ENCODE peak calls at places on chromosomes 16 and 17, in eight cellular contexts. One of them, this sample, is unnamed.

GRCh38 chr16:30186782-30187555 is 3.6 kb downstream of the CORO1A start:
- DNase-seq in cardiac muscle cell: peak
- DNase-seq in left ventricle myocardium inferior: peak
- DNase-seq in lower leg skin: peak
- DNase-seq in sigmoid colon: peak
- DNase-seq in prostate gland: peak
- DNase-seq in astrocyte of the spinal cord: no peak
- DNase-seq in BJ: no peak
- DNase-seq in this sample: peak

GRCh38 chr16:9419161-9419560 is 327.7 kb downstream of the HAPSTR1 start:
- DNase-seq in lower leg skin: no peak
- DNase-seq in prostate gland: no peak
- DNase-seq in sigmoid colon: no peak
- DNase-seq in astrocyte of the spinal cord: no peak
- DNase-seq in cardiac muscle cell: no peak
- DNase-seq in left ventricle myocardium inferior: no peak
- DNase-seq in BJ: no peak
- DNase-seq in this sample: no peak

GRCh38 chr17:45341389-45342158 is 24.8 kb upstream of the MAP3K14 start:
- DNase-seq in lower leg skin: peak
- DNase-seq in sigmoid colon: peak
- DNase-seq in astrocyte of the spinal cord: peak
- DNase-seq in prostate gland: no peak
- DNase-seq in BJ: peak
- DNase-seq in left ventricle myocardium inferior: peak
- DNase-seq in cardiac muscle cell: peak
- DNase-seq in this sample: peak

GRCh38 chr17:33192961-33193911 is 99.9 kb downstream of the ASIC2 start:
- DNase-seq in prostate gland: no peak
- DNase-seq in left ventricle myocardium inferior: no peak
- DNase-seq in lower leg skin: peak
- DNase-seq in astrocyte of the spinal cord: peak
- DNase-seq in sigmoid colon: no peak
- DNase-seq in BJ: no peak
- DNase-seq in cardiac muscle cell: no peak
- DNase-seq in this sample: no peak

GRCh38 chr16:64952177-64952576 is 169.7 kb downstream of the CDH11 start:
- DNase-seq in astrocyte of the spinal cord: peak
- DNase-seq in left ventricle myocardium inferior: no peak
- DNase-seq in cardiac muscle cell: peak
- DNase-seq in BJ: peak
- DNase-seq in sigmoid colon: no peak
- DNase-seq in prostate gland: no peak
- DNase-seq in lower leg skin: no peak
- DNase-seq in this sample: peak

GRCh38 chr16:58360041-58360634 is 32.1 kb upstream of the GINS3 start:
- DNase-seq in lower leg skin: no peak
- DNase-seq in prostate gland: no peak
- DNase-seq in astrocyte of the spinal cord: no peak
- DNase-seq in cardiac muscle cell: no peak
- DNase-seq in BJ: no peak
- DNase-seq in left ventricle myocardium inferior: no peak
- DNase-seq in sigmoid colon: no peak
- DNase-seq in this sample: no peak

GRCh38 chr16:31072540-31073072 is 1.4 kb downstream of the ZNF668 start:
- DNase-seq in left ventricle myocardium inferior: no peak
- DNase-seq in astrocyte of the spinal cord: peak
- DNase-seq in prostate gland: no peak
- DNase-seq in sigmoid colon: peak
- DNase-seq in lower leg skin: peak
- DNase-seq in cardiac muscle cell: peak
- DNase-seq in BJ: no peak
- DNase-seq in this sample: peak

GRCh38 chr16:84013787-84014569 is 28.6 kb downstream of the SLC38A8 start:
- DNase-seq in lower leg skin: no peak
- DNase-seq in left ventricle myocardium inferior: no peak
- DNase-seq in sigmoid colon: no peak
- DNase-seq in cardiac muscle cell: peak
- DNase-seq in prostate gland: peak
- DNase-seq in BJ: no peak
- DNase-seq in astrocyte of the spinal cord: peak
- DNase-seq in this sample: no peak

GRCh38 chr17:59558953-59559352 is 6.5 kb upstream of the DHX40 start:
- DNase-seq in left ventricle myocardium inferior: no peak
- DNase-seq in cardiac muscle cell: peak
- DNase-seq in astrocyte of the spinal cord: peak
- DNase-seq in sigmoid colon: no peak
- DNase-seq in lower leg skin: no peak
- DNase-seq in prostate gland: no peak
- DNase-seq in BJ: no peak
- DNase-seq in this sample: peak

GRCh38 chr17:80526116-80526910 is 18.3 kb upstream of the RPTOR start:
- DNase-seq in BJ: no peak
- DNase-seq in astrocyte of the spinal cord: no peak
- DNase-seq in sigmoid colon: no peak
- DNase-seq in cardiac muscle cell: no peak
- DNase-seq in lower leg skin: no peak
- DNase-seq in prostate gland: no peak
- DNase-seq in left ventricle myocardium inferior: no peak
- DNase-seq in this sample: no peak

GRCh38 chr16:30342751-30343490 is 12.2 kb downstream of the CD2BP2 start:
- DNase-seq in sigmoid colon: no peak
- DNase-seq in left ventricle myocardium inferior: no peak
- DNase-seq in cardiac muscle cell: no peak
- DNase-seq in astrocyte of the spinal cord: no peak
- DNase-seq in lower leg skin: peak
- DNase-seq in prostate gland: no peak
- DNase-seq in BJ: no peak
- DNase-seq in this sample: no peak

GRCh38 chr16:29871822-29872546 is 9.0 kb upstream of the CDIPT start:
- DNase-seq in cardiac muscle cell: no peak
- DNase-seq in astrocyte of the spinal cord: no peak
- DNase-seq in left ventricle myocardium inferior: no peak
- DNase-seq in lower leg skin: no peak
- DNase-seq in prostate gland: no peak
- DNase-seq in BJ: no peak
- DNase-seq in sigmoid colon: no peak
- DNase-seq in this sample: no peak

GRCh38 chr17:75263051-75263450 is 1.4 kb downstream of the MRPS7 start:
- DNase-seq in astrocyte of the spinal cord: no peak
- DNase-seq in cardiac muscle cell: no peak
- DNase-seq in lower leg skin: no peak
- DNase-seq in left ventricle myocardium inferior: no peak
- DNase-seq in sigmoid colon: no peak
- DNase-seq in prostate gland: no peak
- DNase-seq in BJ: no peak
- DNase-seq in this sample: no peak

DNA sequence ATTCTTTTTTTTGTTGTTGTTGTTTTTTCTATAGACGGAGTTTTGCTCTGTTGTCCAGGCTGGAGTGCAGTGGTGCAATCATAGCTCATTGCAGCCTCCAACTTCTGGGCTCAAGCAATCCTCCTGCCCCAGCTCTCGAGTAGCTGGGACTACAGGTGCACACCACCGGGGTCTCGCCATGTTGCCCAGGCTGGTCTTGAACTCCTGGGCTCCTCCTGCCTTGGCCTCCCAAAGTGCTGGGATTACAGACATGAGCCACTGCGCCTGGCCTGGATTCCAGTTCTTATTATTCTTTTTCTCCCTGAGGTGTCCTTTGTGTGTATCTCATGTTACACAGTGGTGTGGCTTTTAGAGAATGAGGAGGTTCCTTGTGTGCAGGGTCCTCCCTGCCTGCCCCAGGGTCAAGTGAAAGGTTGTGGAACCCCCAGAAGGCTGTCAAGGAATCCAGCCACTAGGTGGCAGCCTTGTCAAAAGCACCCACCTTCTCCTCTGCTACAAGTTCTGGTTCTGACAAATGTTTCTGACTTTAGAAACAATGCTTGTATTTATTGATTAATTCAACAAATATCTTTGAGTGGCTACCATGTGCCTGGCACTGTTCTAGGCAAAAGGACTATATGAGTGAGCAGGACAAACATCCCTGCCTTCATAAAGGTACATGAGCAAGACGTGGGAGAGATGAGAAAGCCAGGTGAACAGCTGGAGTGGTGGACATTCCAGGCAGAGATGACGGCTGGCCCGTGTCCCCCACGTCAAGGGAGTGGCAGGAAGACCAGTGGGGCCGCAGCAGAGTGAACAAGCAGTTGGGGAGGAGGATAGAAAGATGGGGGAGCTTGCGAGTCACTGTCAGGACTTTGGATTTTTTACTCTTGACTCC is 112.4 kb downstream of the SPECC1 start:
- DNase-seq in astrocyte of the spinal cord: peak
- DNase-seq in left ventricle myocardium inferior: peak
- DNase-seq in lower leg skin: no peak
- DNase-seq in BJ: no peak
- DNase-seq in sigmoid colon: no peak
- DNase-seq in cardiac muscle cell: peak
- DNase-seq in prostate gland: peak
- DNase-seq in this sample: peak
- H3K4me3 ChIP-seq in astrocyte of the spinal cord: no peak
- H3K4me3 ChIP-seq in left ventricle myocardium inferior: no peak
- H3K4me3 ChIP-seq in lower leg skin: no peak
- H3K4me3 ChIP-seq in BJ: no peak
- H3K4me3 ChIP-seq in sigmoid colon: no peak
- H3K4me3 ChIP-seq in cardiac muscle cell: no peak
- H3K4me3 ChIP-seq in prostate gland: no peak
- H3K4me3 ChIP-seq in this sample: no peak

GRCh38 chr16:66510711-66511614 is 39.0 kb downstream of the TK2 start:
- DNase-seq in sigmoid colon: peak
- DNase-seq in left ventricle myocardium inferior: peak
- DNase-seq in prostate gland: peak
- DNase-seq in BJ: no peak
- DNase-seq in cardiac muscle cell: peak
- DNase-seq in lower leg skin: peak
- DNase-seq in astrocyte of the spinal cord: no peak
- DNase-seq in this sample: no peak
- H3K4me3 ChIP-seq in sigmoid colon: no peak
- H3K4me3 ChIP-seq in left ventricle myocardium inferior: no peak
- H3K4me3 ChIP-seq in prostate gland: no peak
- H3K4me3 ChIP-seq in BJ: no peak
- H3K4me3 ChIP-seq in cardiac muscle cell: no peak
- H3K4me3 ChIP-seq in lower leg skin: no peak
- H3K4me3 ChIP-seq in astrocyte of the spinal cord: no peak
- H3K4me3 ChIP-seq in this sample: no peak

GRCh38 chr17:2708585-2709172 is 2.9 kb downstream of the CLUH start:
- DNase-seq in prostate gland: no peak
- DNase-seq in BJ: no peak
- DNase-seq in left ventricle myocardium inferior: no peak
- DNase-seq in cardiac muscle cell: no peak
- DNase-seq in lower leg skin: peak
- DNase-seq in astrocyte of the spinal cord: no peak
- DNase-seq in sigmoid colon: no peak
- DNase-seq in this sample: no peak
- H3K4me3 ChIP-seq in prostate gland: no peak
- H3K4me3 ChIP-seq in BJ: no peak
- H3K4me3 ChIP-seq in left ventricle myocardium inferior: peak
- H3K4me3 ChIP-seq in cardiac muscle cell: no peak
- H3K4me3 ChIP-seq in lower leg skin: no peak
- H3K4me3 ChIP-seq in astrocyte of the spinal cord: no peak
- H3K4me3 ChIP-seq in sigmoid colon: no peak
- H3K4me3 ChIP-seq in this sample: no peak

GRCh38 chr17:63702616-63703015 is 2.7 kb upstream of the LIMD2 start:
- DNase-seq in sigmoid colon: no peak
- DNase-seq in cardiac muscle cell: no peak
- DNase-seq in BJ: no peak
- DNase-seq in prostate gland: no peak
- DNase-seq in left ventricle myocardium inferior: no peak
- DNase-seq in astrocyte of the spinal cord: no peak
- DNase-seq in lower leg skin: no peak
- DNase-seq in this sample: no peak
- H3K4me3 ChIP-seq in sigmoid colon: no peak
- H3K4me3 ChIP-seq in cardiac muscle cell: no peak
- H3K4me3 ChIP-seq in BJ: no peak
- H3K4me3 ChIP-seq in prostate gland: no peak
- H3K4me3 ChIP-seq in left ventricle myocardium inferior: no peak
- H3K4me3 ChIP-seq in astrocyte of the spinal cord: no peak
- H3K4me3 ChIP-seq in lower leg skin: no peak
- H3K4me3 ChIP-seq in this sample: no peak

DNA sequence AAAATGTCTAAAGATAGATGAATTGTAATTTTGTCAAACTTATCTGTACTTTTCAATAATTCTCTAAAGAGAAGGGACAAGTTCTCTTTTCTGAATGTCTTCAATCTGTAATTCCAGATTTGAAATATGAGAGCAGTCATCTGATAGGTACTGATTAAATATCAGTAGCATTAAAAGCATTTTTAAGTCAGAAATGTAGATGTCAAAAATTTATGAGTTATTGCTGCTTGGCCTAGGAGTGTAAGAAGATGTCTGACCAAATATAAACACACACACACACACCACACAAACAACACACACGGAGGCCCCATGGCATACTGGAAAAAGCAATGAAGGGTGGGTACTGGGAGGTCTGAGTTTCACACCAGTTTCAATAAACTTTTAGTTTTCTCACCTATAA is 2.4 kb upstream of the TOB1 start:
- DNase-seq in sigmoid colon: no peak
- DNase-seq in BJ: no peak
- DNase-seq in left ventricle myocardium inferior: no peak
- DNase-seq in cardiac muscle cell: no peak
- DNase-seq in prostate gland: no peak
- DNase-seq in lower leg skin: no peak
- DNase-seq in astrocyte of the spinal cord: no peak
- DNase-seq in this sample: no peak
- H3K4me3 ChIP-seq in sigmoid colon: peak
- H3K4me3 ChIP-seq in BJ: no peak
- H3K4me3 ChIP-seq in left ventricle myocardium inferior: peak
- H3K4me3 ChIP-seq in cardiac muscle cell: peak
- H3K4me3 ChIP-seq in prostate gland: no peak
- H3K4me3 ChIP-seq in lower leg skin: no peak
- H3K4me3 ChIP-seq in astrocyte of the spinal cord: no peak
- H3K4me3 ChIP-seq in this sample: no peak

GRCh38 chr17:31496097-31496496 is 104.6 kb downstream of the RAB11FIP4 start:
- DNase-seq in BJ: no peak
- DNase-seq in cardiac muscle cell: no peak
- DNase-seq in left ventricle myocardium inferior: no peak
- DNase-seq in astrocyte of the spinal cord: no peak
- DNase-seq in sigmoid colon: no peak
- DNase-seq in prostate gland: no peak
- DNase-seq in lower leg skin: no peak
- DNase-seq in this sample: no peak

GRCh38 chr17:31493656-31494155 is 102.2 kb downstream of the RAB11FIP4 start:
- DNase-seq in left ventricle myocardium inferior: no peak
- DNase-seq in astrocyte of the spinal cord: no peak
- DNase-seq in sigmoid colon: no peak
- DNase-seq in lower leg skin: no peak
- DNase-seq in cardiac muscle cell: no peak
- DNase-seq in prostate gland: no peak
- DNase-seq in BJ: no peak
- DNase-seq in this sample: no peak

GRCh38 chr17:31496601-31497000 is 105.1 kb downstream of the RAB11FIP4 start:
- DNase-seq in cardiac muscle cell: no peak
- DNase-seq in left ventricle myocardium inferior: no peak
- DNase-seq in lower leg skin: no peak
- DNase-seq in sigmoid colon: no peak
- DNase-seq in BJ: no peak
- DNase-seq in astrocyte of the spinal cord: no peak
- DNase-seq in prostate gland: no peak
- DNase-seq in this sample: no peak

GRCh38 chr17:31494259-31495048 is 103.0 kb downstream of the RAB11FIP4 start:
- DNase-seq in lower leg skin: no peak
- DNase-seq in astrocyte of the spinal cord: no peak
- DNase-seq in cardiac muscle cell: no peak
- DNase-seq in left ventricle myocardium inferior: no peak
- DNase-seq in sigmoid colon: no peak
- DNase-seq in BJ: no peak
- DNase-seq in prostate gland: no peak
- DNase-seq in this sample: no peak

GRCh38 chr17:31495049-31495885 is 103.8 kb downstream of the RAB11FIP4 start:
- DNase-seq in prostate gland: no peak
- DNase-seq in left ventricle myocardium inferior: no peak
- DNase-seq in sigmoid colon: no peak
- DNase-seq in lower leg skin: no peak
- DNase-seq in astrocyte of the spinal cord: no peak
- DNase-seq in BJ: no peak
- DNase-seq in cardiac muscle cell: no peak
- DNase-seq in this sample: peak
- H3K4me3 ChIP-seq in prostate gland: no peak
- H3K4me3 ChIP-seq in left ventricle myocardium inferior: no peak
- H3K4me3 ChIP-seq in sigmoid colon: no peak
- H3K4me3 ChIP-seq in lower leg skin: no peak
- H3K4me3 ChIP-seq in astrocyte of the spinal cord: no peak
- H3K4me3 ChIP-seq in BJ: no peak
- H3K4me3 ChIP-seq in cardiac muscle cell: no peak
- H3K4me3 ChIP-seq in this sample: no peak

This sample was measured in AG10803.